ENCODE peak calls at places on chromosomes 1 and 21, in eight cellular contexts. U is naive thymus-derived CD4-positive, alpha-beta T cell; E is upper lobe of right lung; O is lung; Y is body of pancreas; V is thoracic aorta; R is adipocyte; W is IMR-90. C is an unnamed sample.
A peak's percentile ranks its signal among the peaks of the same experiment; 100 is the strongest.

GRCh38 chr1:229430761-229431269 is 3.1 kb downstream of the ACTA1 start:
- DNase-seq in U (no peak), E (peak; percentile 74), O (no peak), Y (peak; percentile 59), V (no peak), R (peak; percentile 67), W (peak; percentile 37), C (peak; percentile 28)

GRCh38 chr1:216314369-216315095 is 108.7 kb downstream of the USH2A start:
- DNase-seq in U (no peak), E (no peak), O (no peak), Y (peak; percentile 27), V (no peak), R (peak; percentile 36), W (peak; percentile 48), C (no peak)

GRCh38 chr1:58883037-58883887 is 99.4 kb upstream of the JUN start:
- DNase-seq in U (no peak), E (peak; percentile 74), O (peak; percentile 80), Y (peak; percentile 83), V (peak; percentile 55), R (peak; percentile 87), W (peak; percentile 97), C (no peak)

GRCh38 chr1:116811321-116811720 is 57.1 kb downstream of the CD2 start:
- DNase-seq in U (no peak), E (no peak), O (no peak), Y (no peak), V (no peak), R (no peak), W (no peak), C (no peak)

GRCh38 chr21:36873511-36873910 is 93.0 kb downstream of the HLCS start:
- DNase-seq in U (no peak), E (no peak), O (no peak), Y (no peak), V (no peak), R (no peak), W (no peak), C (no peak)

GRCh38 chr1:61310057-61310456 is 227.7 kb downstream of the NFIA start:
- DNase-seq in U (no peak), E (no peak), O (no peak), Y (no peak), V (no peak), R (no peak), W (no peak), C (no peak)

GRCh38 chr21:45866473-45867010 is 115.0 kb upstream of the COL6A1 start:
- DNase-seq in U (no peak), E (no peak), O (no peak), Y (no peak), V (no peak), R (no peak), W (no peak), C (no peak)

GRCh38 chr1:99682291-99682751 is 36.4 kb downstream of the PALMD start:
- DNase-seq in U (no peak), E (no peak), O (no peak), Y (no peak), V (no peak), R (peak; percentile 74), W (peak; percentile 88), C (no peak)

GRCh38 chr1:81327103-81327728 is 473.5 kb upstream of the ADGRL2 start:
- DNase-seq in U (no peak), E (no peak), O (no peak), Y (no peak), V (no peak), R (no peak), W (no peak), C (no peak)

GRCh38 chr1:92442351-92442750 is 44.4 kb downstream of the GFI1 start:
- DNase-seq in U (no peak), E (no peak), O (no peak), Y (peak; percentile 8), V (no peak), R (no peak), W (no peak), C (no peak)

GRCh38 chr21:44074315-44074958 is 32.8 kb upstream of the PWP2 start:
- DNase-seq in U (no peak), E (no peak), O (no peak), Y (no peak), V (no peak), R (no peak), W (no peak), C (no peak)

GRCh38 chr1:108692724-108693655 is 880 bp downstream of the PRPF38B start:
- DNase-seq in U (no peak), E (peak; percentile 74), O (peak; percentile 55), Y (peak; percentile 61), V (no peak), R (peak; percentile 55), W (peak; percentile 78), C (peak; percentile 83)

GRCh38 chr1:119288751-119289150 is 79.8 kb upstream of the HAO2 start:
- DNase-seq in U (no peak), E (no peak), O (no peak), Y (no peak), V (no peak), R (no peak), W (peak; percentile 12), C (no peak)

GRCh38 chr1:189775343-189775742 is 702.3 kb downstream of the BRINP3 start:
- DNase-seq in U (no peak), E (no peak), O (no peak), Y (no peak), V (no peak), R (peak; percentile 87), W (peak; percentile 97), C (no peak)

GRCh38 chr1:79497193-79497773 is 490.8 kb upstream of the ADGRL4 start:
- DNase-seq in U (no peak), E (no peak), O (no peak), Y (peak; percentile 31), V (no peak), R (peak; percentile 79), W (peak; percentile 47), C (peak; percentile 11)

GRCh38 chr1:244197851-244198375 is 146.8 kb downstream of the ZBTB18 start:
- DNase-seq in U (no peak), E (no peak), O (no peak), Y (no peak), V (no peak), R (no peak), W (peak; percentile 11), C (no peak)

GRCh38 chr21:36260030-36260787 is 59.8 kb upstream of the MORC3 start:
- DNase-seq in U (no peak), E (no peak), O (peak; percentile 45), Y (peak; percentile 65), V (no peak), R (peak; percentile 92), W (peak; percentile 73), C (peak; percentile 66)

GRCh38 chr1:218476385-218476784 is 131.2 kb downstream of the TGFB2 start:
- DNase-seq in U (no peak), E (no peak), O (no peak), Y (no peak), V (no peak), R (peak; percentile 77), W (peak; percentile 88), C (no peak)

GRCh38 chr1:49351744-49352143 is 575.1 kb upstream of the BEND5 start:
- DNase-seq in U (no peak), E (no peak), O (no peak), Y (no peak), V (no peak), R (peak; percentile 26), W (no peak), C (no peak)
- H3K9me3 ChIP-seq in U (no peaks in the 10 kb centered on the region), E (no peaks in the 10 kb centered on the region), O (no peaks in the 10 kb centered on the region), Y (no peaks in the 10 kb centered on the region), V (no peaks in the 10 kb centered on the region), R (no peaks in the 10 kb centered on the region), W (peaks cover 8% of the 10 kb centered on the region), C (no peaks in the 10 kb centered on the region)

DNA sequence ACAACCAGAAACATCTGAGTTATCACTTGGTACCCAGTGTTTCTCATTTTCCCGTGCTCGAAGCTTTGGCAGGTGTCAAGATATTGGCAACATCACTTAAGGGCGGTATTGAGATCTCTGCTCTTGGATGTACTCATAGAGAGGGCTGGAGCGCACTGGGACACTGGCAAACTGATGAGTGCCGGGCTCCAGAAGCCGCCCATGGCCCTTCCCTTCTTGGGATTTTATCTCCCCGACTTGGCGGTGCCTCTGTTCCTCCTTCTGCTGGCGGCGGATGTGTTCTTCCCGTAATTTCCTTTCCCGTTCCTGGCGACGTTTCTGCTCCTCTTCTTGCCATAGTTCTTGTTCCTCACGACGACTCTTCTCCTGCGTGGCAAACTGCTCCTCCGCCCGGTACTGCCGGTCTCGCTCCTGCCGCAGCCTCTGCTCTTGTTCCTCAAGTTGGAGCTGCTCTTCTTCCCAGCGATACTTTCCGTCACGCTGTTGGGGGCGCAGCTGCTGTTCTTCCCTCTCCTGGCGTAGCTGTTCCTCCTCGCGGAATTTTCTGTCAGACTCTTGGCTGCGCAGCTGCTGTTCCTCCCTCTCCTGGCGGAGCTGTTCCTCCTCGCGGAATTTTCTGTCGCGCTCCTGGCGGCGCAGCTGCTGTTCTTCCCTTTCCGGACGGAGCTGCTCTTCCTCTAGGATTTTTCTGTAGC is 7.8 kb downstream of the TCHH start:
- DNase-seq in U (no peak), E (peak; percentile 58), O (no peak), Y (no peak), V (no peak), R (no peak), W (no peak), C (no peak)
- H3K27me3 ChIP-seq in U (no peaks in the 10 kb centered on the region), E (peaks cover 81% of the 10 kb centered on the region), O (peaks cover 14% of the 10 kb centered on the region), Y (peaks cover 46% of the 10 kb centered on the region), V (peaks cover 4% of the 10 kb centered on the region), R (peaks cover 77% of the 10 kb centered on the region), W (peaks cover 49% of the 10 kb centered on the region), C (no peaks in the 10 kb centered on the region)

DNA sequence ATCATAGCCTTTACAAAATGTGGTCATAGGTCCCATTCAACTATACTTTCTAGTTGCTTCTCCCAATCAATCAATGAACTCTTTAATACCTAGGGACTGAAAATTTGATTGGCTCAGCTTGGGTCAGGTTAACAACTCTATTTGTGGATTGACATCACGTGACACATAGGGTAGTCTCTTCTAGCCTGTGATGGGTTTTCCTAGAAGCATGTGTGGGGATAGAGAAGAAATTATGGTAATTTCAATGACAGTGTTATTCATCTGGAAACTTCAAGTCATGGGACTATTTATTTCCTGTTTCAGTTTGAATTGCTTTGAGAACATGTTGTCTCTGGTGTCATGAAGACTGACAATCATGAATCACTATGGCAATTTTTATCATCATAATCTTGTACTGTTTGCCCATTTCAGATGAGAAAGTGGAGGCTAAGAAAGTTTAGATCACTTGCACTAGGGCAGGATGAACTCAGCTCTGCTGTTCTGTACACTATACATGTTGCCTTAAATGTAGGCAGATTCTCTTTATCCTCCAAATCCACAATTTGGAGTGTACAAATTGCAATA is 529.9 kb upstream of the BEND5 start:
- DNase-seq in U (no peak), E (no peak), O (no peak), Y (no peak), V (no peak), R (no peak), W (no peak), C (no peak)
- H3K9me3 ChIP-seq in U (peaks cover 4% of the 10 kb centered on the region), E (no peaks in the 10 kb centered on the region), O (no peaks in the 10 kb centered on the region), Y (no peaks in the 10 kb centered on the region), V (no peaks in the 10 kb centered on the region), R (no peaks in the 10 kb centered on the region), W (peaks cover under 1% of the 10 kb centered on the region), C (no peaks in the 10 kb centered on the region)

GRCh38 chr1:170669586-170670332 is 5.8 kb downstream of the PRRX1 start:
- DNase-seq in U (no peak), E (no peak), O (no peak), Y (no peak), V (no peak), R (peak; percentile 41), W (no peak), C (no peak)
- H3K27me3 ChIP-seq in U (peaks cover 10% of the 10 kb centered on the region), E (peaks cover 73% of the 10 kb centered on the region), O (peaks cover 2% of the 10 kb centered on the region), Y (peaks cover 37% of the 10 kb centered on the region), V (no peaks in the 10 kb centered on the region), R (no peaks in the 10 kb centered on the region), W (no peaks in the 10 kb centered on the region), C (no peaks in the 10 kb centered on the region)

GRCh38 chr1:49424782-49425181 is 599.0 kb downstream of the AGBL4 start:
- DNase-seq in U (no peak), E (no peak), O (no peak), Y (no peak), V (no peak), R (no peak), W (no peak), C (no peak)
- H3K9me3 ChIP-seq in U (no peaks in the 10 kb centered on the region), E (no peaks in the 10 kb centered on the region), O (no peaks in the 10 kb centered on the region), Y (no peaks in the 10 kb centered on the region), V (no peaks in the 10 kb centered on the region), R (no peaks in the 10 kb centered on the region), W (peaks cover 3% of the 10 kb centered on the region), C (no peaks in the 10 kb centered on the region)

C was measured in DND-41.